ENCODE peak calls at places on chromosome 14, in four cellular contexts. A, N, O and U are unnamed samples.

GRCh38 chr14:55316528-55316927 is 45.3 kb downstream of the FBXO34 start:
- DNase-seq in A (no peak), N (no peak), O (no peak), U (no peak)

GRCh38 chr14:104128981-104129380 is 9.4 kb upstream of the KIF26A start:
- DNase-seq in O (no peak), N (no peak), A (no peak), U (no peak)

GRCh38 chr14:68283378-68284123 is 464.0 kb downstream of the RAD51B start:
- DNase-seq in O (no peak), A (peak; percentile 30), N (no peak), U (peak; percentile 33)

GRCh38 chr14:30521899-30522736 is 36.8 kb upstream of the G2E3 start:
- DNase-seq in A (no peak), N (peak; percentile 83), O (no peak), U (peak; percentile 38)

GRCh38 chr14:21525571-21525970 is 575 bp downstream of the SALL2 start:
- DNase-seq in O (no peak), N (no peak), A (no peak), U (no peak)

GRCh38 chr14:60654303-60654925 is 5.1 kb upstream of the SIX1 start:
- DNase-seq in A (no peak), O (no peak), N (no peak), U (no peak)

GRCh38 chr14:105419305-105420091 is at the start of gene MTA1:
- DNase-seq in A (peak; percentile 63), O (no peak), N (peak; percentile 24), U (no peak)

GRCh38 chr14:88482524-88482923 is 72.3 kb downstream of the PTPN21 start:
- DNase-seq in O (no peak), N (no peak), A (no peak), U (no peak)

GRCh38 chr14:74649673-74650072 is 37.6 kb upstream of the LTBP2 start:
- DNase-seq in O (no peak), N (no peak), A (no peak), U (no peak)

GRCh38 chr14:69657961-69658360 is 46.6 kb downstream of the SUSD6 start:
- DNase-seq in O (no peak), N (no peak), A (no peak), U (no peak)

GRCh38 chr14:100440207-100440631 is 117.1 kb downstream of the SLC25A47 start:
- DNase-seq in A (peak; percentile 76), N (no peak), O (no peak), U (no peak)

GRCh38 chr14:60512952-60513554 is 4.1 kb downstream of the SIX6 start:
- DNase-seq in N (no peak), O (no peak), A (no peak), U (no peak)

GRCh38 chr14:89237923-89238529 is 179.0 kb downstream of the FOXN3 start:
- DNase-seq in O (no peak), A (no peak), N (peak; percentile 57), U (no peak)

GRCh38 chr14:102493096-102493495 is 16.5 kb downstream of the ANKRD9 start:
- DNase-seq in N (no peak), O (no peak), A (peak; percentile 4), U (no peak)

GRCh38 chr14:74550071-74550470 is 56.5 kb downstream of the ISCA2 start:
- DNase-seq in A (no peak), N (no peak), O (no peak), U (no peak)

GRCh38 chr14:104292084-104292970 is 153.9 kb downstream of the KIF26A start:
- DNase-seq in O (no peak), A (no peak), N (no peak), U (no peak)

GRCh38 chr14:61528591-61529021 is 166.7 kb upstream of the HIF1A start:
- DNase-seq in A (no peak), N (no peak), O (peak; percentile 88), U (no peak)

GRCh38 chr14:103107941-103108748 is 13.6 kb downstream of the EXOC3L4 start:
- DNase-seq in N (no peak), O (no peak), A (no peak), U (no peak)

GRCh38 chr14:60116181-60116580 is 24.5 kb downstream of the PCNX4 start:
- DNase-seq in O (no peak), A (no peak), N (no peak), U (no peak)

GRCh38 chr14:105199093-105199492 is 18.0 kb upstream of the NUDT14 start:
- DNase-seq in A (no peak), N (no peak), O (no peak), U (no peak)

GRCh38 chr14:29016050-29016900 is 249.7 kb downstream of the FOXG1 start:
- DNase-seq in N (peak; percentile 67), A (peak; percentile 9), O (no peak), U (no peak)

GRCh38 chr14:30283822-30284446 is 275.0 kb upstream of the G2E3 start:
- DNase-seq in N (peak; percentile 51), A (no peak), O (no peak), U (no peak)

GRCh38 chr14:61226015-61226654 is 55.0 kb downstream of the TMEM30B start:
- DNase-seq in O (no peak), A (no peak), N (no peak), U (no peak)

GRCh38 chr14:29442720-29443119 is 484.9 kb downstream of the PRKD1 start:
- DNase-seq in N (no peak), O (no peak), A (no peak), U (no peak)

GRCh38 chr14:83478741-83479140 is 1945.1 kb upstream of the SEL1L start:
- DNase-seq in N (no peak), A (no peak), O (no peak), U (no peak)

GRCh38 chr14:68544150-68544892 is 248.5 kb downstream of the ZFP36L1 start:
- DNase-seq in N (no peak), O (peak; percentile 98), A (peak; percentile 66), U (no peak)

GRCh38 chr14:67365476-67365875 is 5.3 kb downstream of the EIF2S1 start:
- DNase-seq in N (no peak), O (no peak), A (no peak), U (no peak)

GRCh38 chr14:91843437-91843836 is 23.9 kb downstream of the TC2N start:
- DNase-seq in O (no peak), A (no peak), N (no peak), U (peak; percentile 25)

GRCh38 chr14:96114002-96114401 is 74.8 kb downstream of the C14orf132 start:
- DNase-seq in N (no peak), A (no peak), O (no peak), U (no peak)

GRCh38 chr14:72201645-72202044 is 269.4 kb downstream of the RGS6 start:
- DNase-seq in N (no peak), A (no peak), O (no peak), U (no peak)

GRCh38 chr14:100856056-100856950 is 30.4 kb downstream of the MEG3 start:
- DNase-seq in N (no peak), A (no peak), O (no peak), U (no peak)

GRCh38 chr14:61756135-61756534 is 6.1 kb upstream of the SNAPC1 start:
- DNase-seq in A (no peak), N (no peak), O (no peak), U (no peak)

GRCh38 chr14:60736494-60736893 is 1.9 kb downstream of the MNAT1 start:
- DNase-seq in O (no peak), N (no peak), A (no peak), U (no peak)

GRCh38 chr14:77612011-77612620 is 4.3 kb downstream of the SPTLC2 start:
- DNase-seq in A (no peak), O (peak; percentile 19), N (no peak), U (no peak)

GRCh38 chr14:56608682-56609081 is 29.1 kb downstream of the TMEM260 start:
- DNase-seq in O (no peak), N (no peak), A (no peak), U (no peak)

GRCh38 chr14:60971271-60971670 is 9.6 kb downstream of the TRMT5 start:
- DNase-seq in O (no peak), A (no peak), N (no peak), U (no peak)

GRCh38 chr14:99427632-99428315 is 52.9 kb downstream of the SETD3 start:
- DNase-seq in A (no peak), N (no peak), O (peak; percentile 60), U (no peak)

GRCh38 chr14:60381909-60382308 is 104.0 kb downstream of the C14orf39 start:
- DNase-seq in O (no peak), N (no peak), A (no peak), U (no peak)

GRCh38 chr14:61051046-61051445 is 70.0 kb downstream of the SLC38A6 start:
- DNase-seq in N (no peak), A (peak; percentile 30), O (no peak), U (no peak)

GRCh38 chr14:21070610-21071224 is 613 bp downstream of the ARHGEF40 start:
- DNase-seq in O (no peak), N (peak; percentile 68), A (peak; percentile 44), U (no peak)